ENCODE peak calls at places on chromosomes 3 and 15, in eight cellular contexts. E is GM20000; C is stimulated activated naive CD8-positive, alpha-beta T cell treated with anti-CD3 and anti-CD28 coated beads, Interleukin-15, Interleukin-2, amounts not matched to agents 100 U/mL and 50 U/mL, for 24 hours; J is hepatic stellate cell; R is HEK293T; T is NCI-H526; P is activated gamma-delta T cell treated with Interleukin-2 at 50 U/mL for 16 hours; S is stimulated activated CD4-positive, alpha-beta T cell treated with anti-CD3 and anti-CD28 coated beads, Interleukin-2, amount 100 ng/mL, for 48 hours. W is an unnamed sample.

GRCh38 chr15:85837881-85838280 is 43.2 kb upstream of the KLHL25 start:
- DNase-seq in C (no peak), T (peak; percentile 79), S (no peak), R (no peak), J (no peak), E (no peak), P (no peak), W (no peak)

GRCh38 chr15:70264014-70264492 is 166.3 kb upstream of the TLE3 start:
- DNase-seq in C (no peak), P (no peak), S (no peak), T (peak; percentile 71), J (no peak), R (no peak), E (no peak), W (peak; percentile 80)

GRCh38 chr3:48552111-48552911 is 4.3 kb downstream of the PFKFB4 start:
- DNase-seq in T (peak; percentile 56), S (no peak), C (no peak), P (no peak), R (no peak), E (no peak), J (no peak), W (no peak)

GRCh38 chr3:117455782-117456181 is 746.2 kb downstream of the TUSC7 start:
- DNase-seq in J (no peak), R (no peak), S (no peak), P (no peak), T (no peak), E (no peak), C (no peak), W (no peak)

GRCh38 chr3:102570551-102570950 is 135.7 kb downstream of the ZPLD1 start:
- DNase-seq in R (no peak), J (no peak), T (no peak), E (no peak), C (no peak), S (no peak), P (no peak), W (no peak)

GRCh38 chr3:38131621-38132369 is 5.1 kb downstream of the ACAA1 start:
- DNase-seq in S (no peak), P (no peak), R (peak; percentile 56), C (peak; percentile 49), E (no peak), T (peak; percentile 60), J (no peak), W (peak; percentile 2)

GRCh38 chr3:48709051-48709461 is 8.0 kb downstream of the IP6K2 start:
- DNase-seq in S (no peak), T (no peak), R (no peak), E (no peak), C (no peak), J (no peak), P (no peak), W (no peak)

GRCh38 chr15:39976291-39977274 is 42.7 kb downstream of the EIF2AK4 start:
- DNase-seq in C (no peak), S (peak; percentile 9), J (peak; percentile 67), T (peak; percentile 95), E (peak; percentile 63), R (peak; percentile 33), P (peak; percentile 16), W (peak; percentile 57)

GRCh38 chr3:174620855-174621457 is 238.2 kb upstream of the NAALADL2 start:
- DNase-seq in T (no peak), S (no peak), R (no peak), P (no peak), C (no peak), E (no peak), J (no peak), W (peak; percentile 64)

GRCh38 chr3:104437891-104438290 is 928.8 kb upstream of the ALCAM start:
- DNase-seq in P (no peak), J (peak; percentile 1), T (peak; percentile 20), S (no peak), E (no peak), R (no peak), C (no peak), W (no peak)

GRCh38 chr15:41493205-41493901 is at the start of gene ITPKA:
- DNase-seq in C (peak; percentile 94), J (peak; percentile 74), P (peak; percentile 67), S (peak; percentile 92), T (peak; percentile 86), R (peak; percentile 66), E (peak; percentile 97), W (peak; percentile 50)

GRCh38 chr3:131163-131889 is 65.2 kb upstream of the CHL1 start:
- DNase-seq in P (no peak), T (no peak), E (no peak), C (no peak), J (no peak), R (no peak), S (no peak), W (peak; percentile 16)

GRCh38 chr15:77187751-77188464 is 117.0 kb upstream of the TSPAN3 start:
- DNase-seq in P (no peak), S (no peak), R (no peak), T (no peak), E (peak; percentile 30), J (peak; percentile 38), C (peak; percentile 27), W (no peak)

GRCh38 chr15:67928666-67929065 is 88.8 kb upstream of the RNU6-1 start:
- DNase-seq in E (no peak), J (no peak), T (no peak), S (no peak), P (no peak), R (no peak), C (no peak), W (no peak)

GRCh38 chr3:127764841-127765362 is 57.4 kb downstream of the MGLL start:
- DNase-seq in T (no peak), J (no peak), S (no peak), R (no peak), P (no peak), E (no peak), C (no peak), W (no peak)

GRCh38 chr3:133927543-133928066 is 31.9 kb upstream of the RAB6B start:
- DNase-seq in P (peak; percentile 74), C (peak; percentile 84), T (peak; percentile 63), E (peak; percentile 95), S (peak; percentile 70), J (peak; percentile 69), R (peak; percentile 87), W (peak; percentile 18)